ENCODE peak calls at places on chromosomes 16 and 17, in ten cellular contexts. M is lung; D is substantia nigra; F is NCI-H1417; P is psoas muscle; K is ecto neural progenitor cell; R is stimulated activated CD8-positive, alpha-beta memory T cell treated with anti-CD3 and anti-CD28 coated beads, Interleukin-15, amount 100 ng/mL, for 24 hours; W is tibial artery; O is stimulated activated CD4-positive, alpha-beta T cell treated with anti-CD3 and anti-CD28 coated beads, Interleukin-2, amount 100 ng/mL, for 4 hours; E is Ammon's horn. Q is an unnamed sample.

GRCh38 chr16:73054732-73055481 is 7.0 kb upstream of the ZFHX3 start:
- DNase-seq in F (peak), W (no peak), P (no peak), M (no peak), R (no peak), E (no peak), K (no peak), O (no peak), D (no peak), Q (peak)

GRCh38 chr16:2147981-2148671 is at the start of gene RAB26:
- DNase-seq in K (peak), F (peak), W (peak), O (peak), E (peak), D (no peak), M (peak), R (peak), P (peak), Q (peak)

GRCh38 chr17:50107790-50108414 is 12.8 kb downstream of the PDK2 start:
- DNase-seq in M (no peak), R (no peak), W (no peak), O (no peak), F (no peak), P (no peak), D (no peak), K (no peak), E (no peak), Q (peak)

GRCh38 chr16:76963614-76964315 is 227.2 kb upstream of the MON1B start:
- DNase-seq in R (no peak), E (no peak), O (no peak), M (no peak), K (no peak), P (no peak), F (peak), W (no peak), D (no peak), Q (no peak)

GRCh38 chr17:43983515-43984411 is 20.7 kb upstream of the NAGS start:
- DNase-seq in M (no peak), F (peak), O (no peak), R (no peak), E (peak), P (peak), W (no peak), K (peak), D (no peak), Q (no peak)

GRCh38 chr17:43540821-43541674 is 5.1 kb downstream of the ETV4 start:
- DNase-seq in P (no peak), M (no peak), F (no peak), W (no peak), K (peak), D (no peak), E (no peak), O (no peak), R (no peak), Q (no peak)

GRCh38 chr16:57514891-57515600 is 21.3 kb downstream of the CCDC102A start:
- DNase-seq in D (no peak), M (no peak), F (no peak), R (no peak), O (no peak), P (no peak), W (no peak), E (no peak), K (no peak), Q (no peak)

GRCh38 chr17:50150354-50151040 is at the start of gene PPP1R9B:
- DNase-seq in D (no peak), P (no peak), E (no peak), W (no peak), F (no peak), K (no peak), O (no peak), M (no peak), R (no peak), Q (no peak)

GRCh38 chr16:84823484-84823883 is 3.7 kb downstream of the CRISPLD2 start:
- DNase-seq in E (no peak), D (no peak), R (no peak), O (no peak), W (peak), K (no peak), F (no peak), P (no peak), M (no peak), Q (peak)

GRCh38 chr16:69029121-69029520 is 76.3 kb upstream of the HAS3 start:
- DNase-seq in W (no peak), P (no peak), K (no peak), M (no peak), R (no peak), D (no peak), E (no peak), F (no peak), O (no peak), Q (no peak)

GRCh38 chr17:79075433-79075805 is 795 bp downstream of the ENGASE start:
- DNase-seq in W (no peak), P (no peak), K (no peak), R (no peak), M (no peak), D (no peak), O (no peak), E (no peak), F (no peak), Q (no peak)

GRCh38 chr17:4354862-4355514 is 11.5 kb downstream of the UBE2G1 start:
- DNase-seq in E (no peak), P (no peak), K (peak), F (no peak), D (no peak), R (no peak), W (no peak), M (no peak), O (no peak), Q (no peak)

GRCh38 chr17:1398900-1399299 is 1.1 kb downstream of the YWHAE start:
- DNase-seq in E (no peak), F (peak), W (no peak), M (no peak), D (no peak), K (no peak), P (no peak), R (no peak), O (no peak), Q (peak)

GRCh38 chr17:59373879-59374495 is 42.5 kb downstream of the YPEL2 start:
- DNase-seq in E (no peak), K (no peak), D (no peak), M (no peak), R (no peak), W (peak), P (peak), O (no peak), F (no peak), Q (peak)

GRCh38 chr16:57648125-57648524 is 19.7 kb downstream of the ADGRG1 start:
- DNase-seq in P (no peak), M (no peak), D (no peak), K (no peak), F (no peak), R (no peak), W (no peak), E (peak), O (no peak), Q (no peak)